ENCODE peak calls at places on chromosomes 4 and X, in four cellular contexts. C, Q, H and G are unnamed samples.
A peak's percentile ranks its signal among the peaks of the same experiment; 100 is the strongest.

GRCh38 chr4:19645589-19645988 is 606.1 kb upstream of the SLIT2 start:
- DNase-seq in C (no peak), Q (no peak), H (no peak), G (no peak)

GRCh38 chr4:122764808-122765189 is 32.3 kb downstream of the BBS12 start:
- DNase-seq in C (no peak), Q (peak; percentile 72), H (peak; percentile 54), G (no peak)

GRCh38 chr4:6048537-6048936 is 30.3 kb upstream of the C4orf50 start:
- DNase-seq in C (no peak), Q (no peak), H (no peak), G (no peak)

GRCh38 chr4:79331126-79331876 is 5.4 kb upstream of the NAA11 start:
- DNase-seq in C (no peak), Q (no peak), H (no peak), G (no peak)

GRCh38 chr4:69773443-69773842 is 13.0 kb upstream of the SULT1B1 start:
- DNase-seq in C (no peak), Q (no peak), H (no peak), G (no peak)

GRCh38 chrX:6382284-6382683 is 152.6 kb downstream of the VCX3A start:
- DNase-seq in C (no peak), Q (no peak), H (no peak), G (no peak)

GRCh38 chrX:119325456-119325855 is 73.7 kb upstream of the SLC25A43 start:
- DNase-seq in C (no peak), Q (no peak), H (no peak), G (no peak)

GRCh38 chrX:153825042-153825441 is 5.3 kb downstream of the PDZD4 start:
- DNase-seq in C (no peak), Q (no peak), H (no peak), G (no peak)

GRCh38 chr4:81541546-81541945 is 69.8 kb upstream of the RASGEF1B start:
- DNase-seq in C (no peak), Q (no peak), H (no peak), G (no peak)

GRCh38 chr4:95761441-95761840 is 78.5 kb upstream of the PDHA2 start:
- DNase-seq in C (no peak), Q (no peak), H (peak; percentile 6), G (no peak)

GRCh38 chr4:105586638-105587328 is 34.4 kb downstream of the ARHGEF38 start:
- DNase-seq in C (no peak), Q (no peak), H (no peak), G (no peak)

GRCh38 chr4:113468165-113469022 is 293.1 kb downstream of the CAMK2D start:
- DNase-seq in C (peak; percentile 73), Q (peak; percentile 99), H (peak; percentile 99), G (no peak)

GRCh38 chrX:133985164-133986007 is at the start of gene GPC3:
- DNase-seq in C (peak; percentile 41), Q (no peak), H (no peak), G (peak; percentile 84)

GRCh38 chr4:1039493-1040343 is 28.3 kb downstream of the FGFRL1 start:
- DNase-seq in C (no peak), Q (no peak), H (no peak), G (no peak)

DNA sequence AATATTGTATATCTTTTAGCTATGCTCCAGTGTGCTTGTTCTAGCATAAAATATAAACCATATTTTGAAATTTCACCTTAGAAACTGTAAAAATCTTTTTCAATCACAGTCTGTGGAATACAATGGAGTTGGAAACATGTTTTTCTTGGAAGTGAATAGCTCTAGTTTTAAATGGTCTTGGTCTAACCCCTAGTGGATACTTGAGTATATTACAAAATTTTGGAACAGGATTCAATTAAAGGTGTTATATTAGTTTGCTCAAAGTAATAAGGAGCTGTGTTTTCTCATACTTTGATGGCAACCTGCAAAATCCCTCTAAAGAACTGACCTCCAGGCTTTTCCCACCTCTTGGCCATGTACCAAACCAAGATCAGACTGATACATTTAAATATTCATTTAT is 48.2 kb downstream of the STK26 start:
- DNase-seq in C (no peak), Q (no peak), H (no peak), G (no peak)
- TF ChIP-seq CTCF in C (peak; percentile 13), Q (no peak), H (no peak), G (peak; percentile 65)

DNA sequence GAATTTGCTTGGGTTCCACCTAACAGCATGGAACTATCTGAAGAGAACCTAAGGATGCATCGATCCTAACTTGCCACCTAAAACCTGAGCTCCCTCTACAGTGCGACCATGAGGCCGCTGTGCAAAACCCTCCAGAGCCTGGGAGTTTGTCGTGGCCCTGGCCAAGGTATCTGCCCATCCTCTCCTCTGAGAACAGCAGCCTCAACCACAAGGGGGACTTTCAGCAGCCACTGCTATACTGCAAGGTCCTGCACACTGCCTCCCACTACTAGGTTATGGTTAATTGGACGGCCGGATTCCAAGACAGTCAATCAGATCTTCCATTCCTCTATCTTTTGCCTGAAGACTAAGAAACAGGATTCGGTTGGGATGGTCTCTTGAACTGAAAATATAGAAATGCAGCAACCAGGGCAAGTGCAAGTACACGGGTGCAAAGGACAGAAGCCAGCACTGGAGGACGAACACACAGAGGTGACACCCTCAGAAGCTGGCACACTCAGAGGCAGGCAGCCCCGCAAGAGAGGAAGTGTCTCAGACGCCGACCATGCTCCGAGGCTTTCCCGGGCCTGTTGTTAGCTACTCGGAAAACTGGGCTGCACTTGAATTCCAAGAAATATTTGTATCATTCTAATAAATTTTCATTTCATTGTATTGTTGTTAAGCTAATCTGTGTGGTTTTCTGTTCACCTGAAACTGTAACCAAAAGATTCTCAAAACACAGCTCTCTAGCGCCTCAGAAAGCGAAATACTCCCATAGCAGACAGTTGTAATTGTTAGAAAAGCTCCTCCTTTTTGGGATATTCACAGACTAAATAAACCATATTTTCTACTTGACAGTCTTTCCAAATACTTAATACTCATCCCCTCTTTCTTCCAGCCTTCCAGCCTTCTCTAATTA is 63.3 kb downstream of the AFAP1 start:
- DNase-seq in C (no peak), Q (no peak), H (no peak), G (no peak)
- TF ChIP-seq CTCF in C (no peak), Q (peak; percentile 61), H (peak; percentile 61), G (peak; percentile 45)

GRCh38 chrX:53831662-53832635 is 145.4 kb upstream of the HUWE1 start:
- DNase-seq in C (no peak), Q (no peak), H (no peak), G (no peak)
- TF ChIP-seq CTCF in C (peak; percentile 37), Q (no peak), H (peak; percentile 42), G (peak; percentile 65)

GRCh38 chr4:15541941-15542340 is 72.3 kb downstream of the CC2D2A start:
- DNase-seq in C (no peak), Q (no peak), H (no peak), G (no peak)

GRCh38 chr4:15545371-15545770 is 75.7 kb downstream of the CC2D2A start:
- DNase-seq in C (no peak), Q (no peak), H (no peak), G (no peak)

GRCh38 chr4:15543537-15544195 is 74.0 kb downstream of the CC2D2A start:
- DNase-seq in C (no peak), Q (no peak), H (no peak), G (no peak)

GRCh38 chr4:15542795-15543194 is 73.1 kb downstream of the CC2D2A start:
- DNase-seq in C (no peak), Q (no peak), H (no peak), G (no peak)

DNA sequence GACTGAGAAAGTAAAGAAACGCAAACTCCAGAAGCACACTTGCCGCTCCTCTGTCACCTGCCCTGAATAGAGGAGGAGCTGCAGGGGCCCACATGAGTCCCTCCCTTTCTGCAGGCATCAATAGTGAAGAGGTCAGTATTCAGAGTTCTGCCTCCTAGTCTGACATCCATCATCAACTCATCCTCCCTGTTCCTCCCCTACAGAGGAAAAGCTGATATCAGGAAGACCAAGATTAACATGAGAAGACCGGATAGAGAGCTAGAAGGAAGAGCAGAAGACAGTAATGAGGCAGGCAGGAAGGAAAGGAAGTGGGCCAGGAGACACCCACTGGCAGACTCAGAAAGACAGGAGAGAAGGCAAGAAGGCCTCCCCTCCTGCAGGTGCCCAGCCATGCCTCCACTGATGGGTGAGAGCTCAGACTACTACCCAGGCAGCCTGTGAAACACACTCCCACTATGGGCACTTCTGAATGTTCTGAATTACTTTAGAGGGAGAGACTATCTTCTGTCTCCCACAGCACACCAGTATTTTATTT is 74.6 kb downstream of the CC2D2A start:
- DNase-seq in C (no peak), Q (no peak), H (no peak), G (no peak)
- TF ChIP-seq CTCF in C (no peak), Q (no peak), H (no peak), G (no peak)

DNA sequence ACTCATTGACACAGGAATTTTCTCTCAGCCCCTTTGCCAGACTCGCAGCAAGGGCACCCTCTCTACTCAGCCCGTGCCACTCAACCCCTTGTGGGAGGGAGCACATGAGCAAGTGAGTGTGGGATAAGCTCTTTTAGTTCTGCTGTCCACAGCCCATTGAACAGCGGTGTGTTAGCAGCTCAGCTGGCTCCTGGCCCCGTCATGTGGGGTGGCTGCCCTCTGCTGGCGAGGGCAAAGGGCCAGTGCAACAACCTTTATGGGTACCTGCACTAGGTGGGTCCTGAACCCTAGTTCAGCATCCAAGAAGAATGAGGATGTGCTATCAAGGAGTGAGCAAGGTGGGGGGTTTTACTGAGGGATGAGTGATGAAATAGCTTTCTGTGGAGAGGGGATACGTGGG is 85.0 kb upstream of the ZNF81 start:
- DNase-seq in C (peak; percentile 42), Q (no peak), H (no peak), G (no peak)
- TF ChIP-seq CTCF in C (peak; percentile 29), Q (peak; percentile 16), H (peak; percentile 21), G (peak; percentile 26)